ENCODE peak calls at places on chromosomes 1 and 21, in ten cellular contexts. N is activated naive CD4-positive, alpha-beta T cell treated with anti-CD3 and anti-CD28 coated beads, Interleukin-2, amount 10 ng/mL, durations not matched to agents 7 days and 5 days; Y is type B pancreatic cell; K is stimulated activated CD4-positive, alpha-beta T cell treated with anti-CD3 and anti-CD28 coated beads, TNF-alpha, amount 100 ng/mL, for 1 hour; Q is fibroblast of the conjunctiva; A is fibroblast of the aortic adventitia; I is LoVo; O is mucosa of descending colon; V is progenitor cell of endocrine pancreas; D is cardiac fibroblast. G is an unnamed sample.

GRCh38 chr1:53737648-53738204 is 1.2 kb downstream of the GLIS1 start:
- DNase-seq in N (no peak), Y (no peak), K (no peak), Q (no peak), A (no peak), I (no peak), O (peak), V (peak), D (peak), G (no peak)

GRCh38 chr21:46431884-46432488 is 26.7 kb upstream of the DIP2A start:
- DNase-seq in N (no peak), Y (no peak), K (no peak), Q (no peak), A (no peak), I (no peak), O (no peak), V (no peak), D (no peak), G (no peak)

GRCh38 chr1:227559499-227559898 is 3.9 kb upstream of the ZNF678 start:
- DNase-seq in N (no peak), Y (peak), K (no peak), Q (no peak), A (no peak), I (no peak), O (peak), V (no peak), D (no peak), G (no peak)

GRCh38 chr1:21175670-21176581 is 771 bp downstream of the EIF4G3 start:
- DNase-seq in N (peak), Y (no peak), K (peak), Q (no peak), A (no peak), I (no peak), O (peak), V (peak), D (no peak), G (peak)

GRCh38 chr1:156281281-156282142 is 1.1 kb downstream of the SMG5 start:
- DNase-seq in N (peak), Y (no peak), K (peak), Q (no peak), A (peak), I (peak), O (peak), V (no peak), D (peak), G (no peak)

GRCh38 chr1:19688041-19688842 is 23.6 kb downstream of the HTR6 start:
- DNase-seq in N (peak), Y (no peak), K (no peak), Q (no peak), A (no peak), I (no peak), O (no peak), V (no peak), D (no peak), G (peak)

GRCh38 chr1:1777950-1778826 is at the start of gene NADK:
- DNase-seq in N (peak), Y (peak), K (peak), Q (no peak), A (peak), I (peak), O (peak), V (peak), D (peak), G (peak)

GRCh38 chr1:98210064-98210463 is 289.2 kb upstream of the DPYD start:
- DNase-seq in N (no peak), Y (no peak), K (no peak), Q (no peak), A (peak), I (peak), O (no peak), V (no peak), D (peak), G (no peak)

GRCh38 chr1:172449585-172450523 is 6.0 kb upstream of the PIGC start:
- DNase-seq in N (peak), Y (peak), K (no peak), Q (no peak), A (peak), I (peak), O (peak), V (peak), D (peak), G (no peak)

GRCh38 chr1:156419863-156420208 is 50.8 kb downstream of the RHBG start:
- DNase-seq in N (peak), Y (no peak), K (no peak), Q (no peak), A (no peak), I (no peak), O (no peak), V (no peak), D (no peak), G (no peak)

GRCh38 chr1:18900303-18900841 is 2.0 kb downstream of the ALDH4A1 start:
- DNase-seq in N (peak), Y (no peak), K (no peak), Q (no peak), A (peak), I (no peak), O (no peak), V (no peak), D (no peak), G (no peak)

GRCh38 chr1:54439550-54440223 is 33.5 kb upstream of the SSBP3 start:
- DNase-seq in N (no peak), Y (no peak), K (no peak), Q (no peak), A (peak), I (no peak), O (no peak), V (no peak), D (no peak), G (no peak)

GRCh38 chr1:1462318-1462966 is 9.1 kb upstream of the ATAD3B start:
- DNase-seq in N (peak), Y (no peak), K (no peak), Q (no peak), A (peak), I (no peak), O (no peak), V (no peak), D (peak), G (no peak)

GRCh38 chr21:14545906-14546480 is at the start of gene SAMSN1:
- DNase-seq in N (peak), Y (no peak), K (no peak), Q (no peak), A (peak), I (no peak), O (no peak), V (no peak), D (peak), G (peak)